ENCODE peak calls at places on chromosome 11, in eight cellular contexts. S, E, F, W, V, N, M and R are unnamed samples.

GRCh38 chr11:57116654-57117053 is 65.1 kb upstream of the LRRC55 start:
- DNase-seq in S (no peak), V (peak), F (peak), W (no peak), N (no peak), E (peak), M (peak), R (no peak)

GRCh38 chr11:100730266-100730665 is 43.2 kb downstream of the ARHGAP42 start:
- DNase-seq in S (no peak), V (no peak), W (no peak), F (no peak), M (peak), E (no peak), N (no peak), R (no peak)

GRCh38 chr11:91871048-91871447 is 353.6 kb upstream of the FAT3 start:
- DNase-seq in N (no peak), F (no peak), W (no peak), E (no peak), V (no peak), M (no peak), S (no peak), R (no peak)

GRCh38 chr11:129989437-129989836 is 13.2 kb downstream of the PRDM10 start:
- DNase-seq in W (no peak), F (no peak), S (no peak), M (no peak), V (no peak), N (no peak), E (no peak), R (no peak)

GRCh38 chr11:103055174-103055890 is 36.6 kb downstream of the DCUN1D5 start:
- DNase-seq in M (peak), V (no peak), F (peak), S (no peak), E (peak), W (no peak), N (no peak), R (no peak)

GRCh38 chr11:78991681-78992080 is 417.0 kb upstream of the NARS2 start:
- DNase-seq in W (no peak), N (no peak), V (no peak), E (no peak), S (no peak), F (no peak), M (no peak), R (no peak)

GRCh38 chr11:79902493-79902892 is 461.7 kb upstream of the TENM4 start:
- DNase-seq in W (no peak), S (no peak), M (no peak), E (no peak), N (no peak), V (no peak), F (peak), R (no peak)

GRCh38 chr11:2779499-2779980 is 79.7 kb upstream of the KCNQ1OT1 start:
- DNase-seq in F (no peak), S (no peak), E (no peak), M (no peak), W (no peak), V (no peak), N (no peak), R (peak)

GRCh38 chr11:116984186-116984585 is 114.0 kb downstream of the SIK3 start:
- DNase-seq in N (no peak), E (no peak), F (no peak), S (no peak), M (no peak), V (no peak), W (no peak), R (no peak)

GRCh38 chr11:24635588-24636290 is 138.9 kb downstream of the LUZP2 start:
- DNase-seq in N (no peak), E (peak), M (no peak), F (peak), V (no peak), S (no peak), W (no peak), R (no peak)

GRCh38 chr11:3122775-3123201 is 42.3 kb downstream of the OSBPL5 start:
- DNase-seq in M (no peak), W (no peak), E (no peak), F (no peak), S (no peak), V (no peak), N (peak), R (no peak)

GRCh38 chr11:67642148-67642475 is 2.5 kb upstream of the TBX10 start:
- DNase-seq in E (no peak), V (no peak), F (no peak), S (no peak), N (no peak), M (no peak), W (no peak), R (no peak)

GRCh38 chr11:71962428-71963038 is 33.7 kb downstream of the RNF121 start:
- DNase-seq in W (no peak), N (no peak), F (peak), E (peak), V (no peak), S (no peak), M (peak), R (no peak)

GRCh38 chr11:69869311-69869939 is 50.2 kb upstream of the FGF3 start:
- DNase-seq in N (no peak), S (no peak), M (no peak), E (no peak), W (no peak), V (no peak), F (no peak), R (no peak)

GRCh38 chr11:64164392-64165312 is 1.3 kb downstream of the MACROD1 start:
- DNase-seq in S (no peak), E (no peak), V (peak), M (no peak), N (peak), W (no peak), F (no peak), R (no peak)

GRCh38 chr11:69839516-69839915 is 20.3 kb upstream of the FGF3 start:
- DNase-seq in F (no peak), M (no peak), E (no peak), S (no peak), W (no peak), N (no peak), V (no peak), R (no peak)

GRCh38 chr11:67351275-67352005 is 1.9 kb downstream of the POLD4 start:
- DNase-seq in S (peak), N (peak), E (peak), W (peak), F (peak), V (peak), M (peak), R (peak)

GRCh38 chr11:110947100-110947499 is 234.9 kb upstream of the ARHGAP20 start:
- DNase-seq in E (no peak), M (no peak), W (no peak), N (peak), F (no peak), S (no peak), V (no peak), R (no peak)

GRCh38 chr11:105611414-105611813 is 1.5 kb downstream of the GRIA4 start:
- DNase-seq in E (no peak), W (no peak), V (no peak), N (no peak), F (no peak), M (no peak), S (no peak), R (no peak)

GRCh38 chr11:105609832-105610781 is at the start of gene GRIA4:
- DNase-seq in S (no peak), W (no peak), M (peak), E (peak), N (peak), V (no peak), F (no peak), R (no peak)

GRCh38 chr11:105610796-105611361 is 1.0 kb downstream of the GRIA4 start:
- DNase-seq in F (no peak), S (no peak), N (no peak), E (peak), V (no peak), M (no peak), W (no peak), R (no peak)

GRCh38 chr11:105611837-105612480 is 2.1 kb downstream of the GRIA4 start:
- DNase-seq in V (no peak), W (no peak), S (no peak), E (no peak), M (no peak), F (no peak), N (no peak), R (no peak)

DNA sequence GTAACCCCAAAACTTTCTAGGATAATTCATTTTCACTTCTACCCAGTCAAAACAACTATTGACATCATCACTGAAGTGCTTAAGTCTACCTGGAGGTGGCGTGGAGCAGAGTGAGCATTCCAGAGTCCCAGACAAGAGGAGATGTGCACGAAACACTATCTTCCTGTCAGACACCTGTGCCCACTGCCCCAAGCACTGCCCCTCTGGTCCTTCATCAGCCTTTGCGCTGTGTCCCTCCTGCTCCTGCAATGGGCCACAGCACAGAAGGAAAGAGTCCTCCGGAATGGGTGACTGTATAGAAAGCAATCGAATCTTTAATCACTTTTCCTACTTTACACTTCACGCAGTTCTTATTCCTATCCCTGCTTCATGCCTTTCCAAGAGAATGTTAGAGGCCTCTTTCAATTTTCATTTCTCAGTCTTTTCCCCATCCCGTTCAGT is 512 bp upstream of the GRIA4 start:
- DNase-seq in F (peak), W (no peak), E (peak), V (no peak), N (no peak), S (no peak), M (no peak), R (no peak)
- TF ChIP-seq CTCF in F (peak), W (no peak), E (peak), V (peak), N (no peak), S (no peak), M (peak), R (no peak)

GRCh38 chr11:59207988-59208432 is 4.7 kb downstream of the MPEG1 start:
- DNase-seq in M (peak), F (peak), W (no peak), N (no peak), S (peak), E (peak), V (no peak), R (no peak)
- TF ChIP-seq CTCF in M (peak), F (peak), W (peak), N (peak), S (peak), E (peak), V (peak), R (peak)

DNA sequence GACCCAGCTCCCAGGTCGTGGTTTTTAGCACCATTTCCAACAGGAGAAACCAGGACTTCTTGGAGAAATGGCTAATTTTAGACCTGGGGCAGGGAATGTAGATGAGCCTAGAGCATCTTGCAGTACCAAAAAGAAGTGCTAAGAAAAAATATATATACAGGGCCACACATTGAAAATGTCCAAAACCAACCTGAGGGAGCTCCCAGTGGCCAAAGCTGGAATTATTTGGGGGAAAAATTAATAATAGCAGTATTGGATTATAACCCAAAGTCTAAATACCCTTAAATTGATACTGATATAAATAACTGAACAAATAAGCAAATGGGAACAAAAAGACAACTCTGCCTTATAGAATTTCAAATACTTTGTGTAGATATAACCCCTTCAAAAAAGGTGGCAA is 108.0 kb downstream of the PARVA start:
- DNase-seq in V (no peak), S (no peak), F (no peak), W (no peak), E (no peak), N (no peak), M (no peak), R (no peak)
- TF ChIP-seq CTCF in V (peak), S (no peak), F (peak), W (no peak), E (peak), N (peak), M (peak), R (no peak)

DNA sequence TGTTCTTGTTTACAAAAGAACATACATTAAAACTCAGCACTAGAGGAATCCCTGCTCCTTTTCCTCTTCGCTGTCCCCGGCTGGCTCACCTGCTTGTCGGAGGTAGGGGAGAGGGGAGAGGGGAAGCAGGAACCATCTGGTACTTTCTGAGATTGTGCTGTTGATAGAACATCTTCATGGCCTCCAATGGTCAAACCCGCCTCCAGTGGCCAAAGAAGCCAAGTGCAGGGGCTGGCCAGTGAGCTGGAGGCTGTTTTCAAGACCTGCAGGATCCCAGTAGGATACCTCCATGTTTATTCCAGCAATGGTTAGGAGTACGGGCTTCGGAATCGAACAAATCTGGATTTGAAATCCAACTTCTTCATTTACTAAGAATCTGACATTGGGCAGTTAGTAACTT is 92.6 kb downstream of the PKNOX2 start:
- DNase-seq in W (no peak), E (no peak), F (no peak), N (no peak), V (no peak), M (no peak), S (no peak), R (no peak)
- TF ChIP-seq CTCF in W (no peak), E (peak), F (no peak), N (no peak), V (no peak), M (peak), S (no peak), R (no peak)

GRCh38 chr11:122756417-122756816 is 81.9 kb upstream of the CRTAM start:
- DNase-seq in M (no peak), S (peak), N (no peak), V (peak), E (no peak), W (no peak), F (no peak), R (peak)
- TF ChIP-seq CTCF in M (no peak), S (peak), N (no peak), V (no peak), E (no peak), W (peak), F (no peak), R (peak)